ENCODE peak calls at places on chromosomes 3 and 15, in six cellular contexts. J, F, M, U, S and O are unnamed samples.

GRCh38 chr3:66748175-66748876 is 247.5 kb upstream of the LRIG1 start:
- DNase-seq in J (no peak), F (no peak), M (no peak), U (no peak), S (no peak), O (no peak)

GRCh38 chr3:141103503-141103902 is 52.4 kb downstream of the SPSB4 start:
- DNase-seq in J (no peak), F (peak), M (no peak), U (no peak), S (no peak), O (no peak)

GRCh38 chr3:45154641-45155147 is 8.5 kb upstream of the CDCP1 start:
- DNase-seq in J (peak), F (no peak), M (no peak), U (peak), S (no peak), O (peak)

GRCh38 chr3:110656394-110656793 is 415.2 kb upstream of the NECTIN3 start:
- DNase-seq in J (no peak), F (no peak), M (no peak), U (no peak), S (no peak), O (no peak)

GRCh38 chr3:26193558-26193957 is 403.7 kb downstream of the OXSM start:
- DNase-seq in J (no peak), F (no peak), M (no peak), U (no peak), S (no peak), O (no peak)

GRCh38 chr3:17964113-17964512 is 221.7 kb upstream of the TBC1D5 start:
- DNase-seq in J (no peak), F (no peak), M (no peak), U (no peak), S (no peak), O (no peak)

GRCh38 chr15:67042490-67043181 is 22.8 kb upstream of the SMAD3 start:
- DNase-seq in J (no peak), F (peak), M (no peak), U (peak), S (no peak), O (peak)

GRCh38 chr15:101201411-101202174 is 50.3 kb downstream of the CHSY1 start:
- DNase-seq in J (peak), F (peak), M (no peak), U (peak), S (no peak), O (peak)

GRCh38 chr15:86382341-86382740 is 302.7 kb downstream of the AGBL1 start:
- DNase-seq in J (no peak), F (no peak), M (no peak), U (no peak), S (no peak), O (no peak)

GRCh38 chr3:174089592-174089991 is 692.0 kb downstream of the NLGN1 start:
- DNase-seq in J (no peak), F (no peak), M (no peak), U (no peak), S (no peak), O (no peak)

GRCh38 chr15:52206446-52206845 is 15.3 kb upstream of the GNB5 start:
- DNase-seq in J (no peak), F (no peak), M (no peak), U (no peak), S (peak), O (no peak)

GRCh38 chr3:32821686-32822296 is 4.0 kb downstream of the TRIM71 start:
- DNase-seq in J (no peak), F (no peak), M (no peak), U (no peak), S (no peak), O (no peak)

GRCh38 chr3:171261487-171261886 is 198.7 kb downstream of the TNIK start:
- DNase-seq in J (no peak), F (no peak), M (no peak), U (peak), S (no peak), O (peak)

GRCh38 chr15:72782993-72783562 is 480 bp downstream of the ADPGK start:
- DNase-seq in J (no peak), F (no peak), M (peak), U (no peak), S (no peak), O (peak)

GRCh38 chr3:156489462-156489911 is 65.4 kb downstream of the SSR3 start:
- DNase-seq in J (no peak), F (no peak), M (no peak), U (peak), S (no peak), O (no peak)

GRCh38 chr3:184386047-184386806 is 6.4 kb downstream of the CHRD start:
- DNase-seq in J (no peak), F (no peak), M (no peak), U (no peak), S (no peak), O (no peak)

GRCh38 chr3:116342499-116342898 is 102.8 kb downstream of the LSAMP start:
- DNase-seq in J (no peak), F (no peak), M (no peak), U (no peak), S (no peak), O (no peak)

GRCh38 chr15:69225355-69226027 is 65.1 kb downstream of the GLCE start:
- DNase-seq in J (peak), F (no peak), M (no peak), U (peak), S (no peak), O (no peak)

GRCh38 chr3:156769661-156770654 is 56.2 kb upstream of the LEKR1 start:
- DNase-seq in J (no peak), F (no peak), M (no peak), U (peak), S (no peak), O (no peak)

GRCh38 chr3:117873236-117873635 is 1161.4 kb downstream of the IGSF11 start:
- DNase-seq in J (no peak), F (no peak), M (no peak), U (no peak), S (no peak), O (no peak)

GRCh38 chr3:116139607-116140006 is 305.7 kb downstream of the LSAMP start:
- DNase-seq in J (no peak), F (no peak), M (no peak), U (peak), S (no peak), O (no peak)

GRCh38 chr3:172244011-172244410 is 204.2 kb downstream of the GHSR start:
- DNase-seq in J (no peak), F (no peak), M (no peak), U (peak), S (no peak), O (peak)

GRCh38 chr15:29978411-29979382 is 104.1 kb upstream of the GOLGA8J start:
- DNase-seq in J (no peak), F (no peak), M (no peak), U (peak), S (no peak), O (no peak)